ENCODE peak calls at places on chromosome 9, in eight cellular contexts. K is astrocyte, V is NCI-H1105, Y is tibial nerve, J is heart right ventricle, A is fibroblast of lung, P is left ventricle myocardium inferior, F is HTR-8/SVneo. Z is an unnamed sample.

GRCh38 chr9:73230257-73230656 is 78.6 kb downstream of the ANXA1 start:
- DNase-seq in K (peak), V (no peak), Y (no peak), J (no peak), A (no peak), P (no peak), F (no peak), Z (no peak)

GRCh38 chr9:134316444-134317160 is 9.7 kb upstream of the RXRA start:
- DNase-seq in K (peak), V (peak), Y (no peak), J (no peak), A (peak), P (peak), F (no peak), Z (peak)

GRCh38 chr9:133792721-133793470 is 54.7 kb upstream of the SARDH start:
- DNase-seq in K (peak), V (no peak), Y (peak), J (peak), A (peak), P (peak), F (peak), Z (peak)

GRCh38 chr9:93473411-93473810 is 20.0 kb upstream of the FAM120AOS start:
- DNase-seq in K (no peak), V (no peak), Y (no peak), J (no peak), A (peak), P (no peak), F (no peak), Z (no peak)

GRCh38 chr9:3957296-3957695 is 342.6 kb downstream of the GLIS3 start:
- DNase-seq in K (no peak), V (no peak), Y (no peak), J (no peak), A (no peak), P (no peak), F (no peak), Z (no peak)

GRCh38 chr9:81474125-81474524 is 215.2 kb downstream of the TLE1 start:
- DNase-seq in K (no peak), V (no peak), Y (no peak), J (no peak), A (no peak), P (no peak), F (no peak), Z (no peak)

GRCh38 chr9:101468116-101468515 is 32.5 kb upstream of the ALDOB start:
- DNase-seq in K (no peak), V (no peak), Y (no peak), J (no peak), A (no peak), P (no peak), F (no peak), Z (peak)

GRCh38 chr9:6147847-6148246 is 67.8 kb upstream of the IL33 start:
- DNase-seq in K (peak), V (no peak), Y (no peak), J (no peak), A (peak), P (no peak), F (no peak), Z (no peak)

GRCh38 chr9:92132501-92132900 is 17.3 kb upstream of the SPTLC1 start:
- DNase-seq in K (no peak), V (no peak), Y (no peak), J (no peak), A (no peak), P (no peak), F (no peak), Z (no peak)

GRCh38 chr9:15735083-15735974 is 182.5 kb downstream of the CCDC171 start:
- DNase-seq in K (peak), V (no peak), Y (no peak), J (no peak), A (peak), P (no peak), F (peak), Z (peak)

GRCh38 chr9:76687861-76688374 is 76.3 kb upstream of the PCA3 start:
- DNase-seq in K (peak), V (no peak), Y (no peak), J (no peak), A (peak), P (no peak), F (no peak), Z (no peak)

GRCh38 chr9:114108016-114108833 is 9.1 kb upstream of the KIF12 start:
- DNase-seq in K (peak), V (peak), Y (peak), J (peak), A (peak), P (peak), F (peak), Z (peak)

GRCh38 chr9:124598048-124598447 is 90.8 kb upstream of the NR5A1 start:
- DNase-seq in K (no peak), V (no peak), Y (no peak), J (no peak), A (no peak), P (no peak), F (no peak), Z (no peak)

GRCh38 chr9:841371-842209 is at the start of gene DMRT1:
- DNase-seq in K (no peak), V (peak), Y (no peak), J (no peak), A (no peak), P (no peak), F (no peak), Z (no peak)

GRCh38 chr9:78574354-78575036 is 277.6 kb downstream of the PSAT1 start:
- DNase-seq in K (peak), V (no peak), Y (no peak), J (no peak), A (peak), P (no peak), F (no peak), Z (no peak)